ENCODE peak calls at places on chromosomes 3 and 15, in five cellular contexts. E is right cardiac atrium, D is psoas muscle, X is neuronal stem cell, Y is GM23338. S is an unnamed sample.

GRCh38 chr3:17631617-17632016 is 110.8 kb downstream of the TBC1D5 start:
- DNase-seq in Y (no peak), X (no peak), E (no peak), D (no peak), S (no peak)

GRCh38 chr3:160929595-160929994 is 173.6 kb downstream of the PPM1L start:
- DNase-seq in E (peak), Y (no peak), X (no peak), D (peak), S (no peak)

GRCh38 chr15:40776537-40777141 is 6.9 kb downstream of the C15orf62 start:
- DNase-seq in D (peak), X (no peak), E (no peak), Y (no peak), S (peak)

GRCh38 chr15:48486228-48486627 is 155.0 kb downstream of the DUT start:
- DNase-seq in D (no peak), E (no peak), X (no peak), Y (no peak), S (no peak)

GRCh38 chr15:66706840-66707239 is 4.8 kb downstream of the SMAD6 start:
- DNase-seq in Y (no peak), X (no peak), D (no peak), E (peak), S (no peak)

GRCh38 chr15:89149501-89150101 is 61.3 kb downstream of the ABHD2 start:
- DNase-seq in E (no peak), X (no peak), D (peak), Y (no peak), S (peak)

GRCh38 chr3:5092018-5092417 is 30.1 kb upstream of the ARL8B start:
- DNase-seq in Y (no peak), X (no peak), E (no peak), D (no peak), S (no peak)

GRCh38 chr3:167710552-167710951 is 24.1 kb downstream of the PDCD10 start:
- DNase-seq in Y (no peak), D (no peak), E (no peak), X (no peak), S (no peak)

GRCh38 chr3:137409584-137409983 is 354.5 kb upstream of the SOX14 start:
- DNase-seq in E (no peak), Y (peak), X (no peak), D (no peak), S (no peak)

GRCh38 chr3:193884011-193884410 is 251.9 kb upstream of the HES1 start:
- DNase-seq in E (no peak), Y (no peak), D (no peak), X (no peak), S (no peak)

GRCh38 chr3:129228891-129229585 is 20.4 kb upstream of the COPG1 start:
- DNase-seq in Y (peak), X (no peak), E (no peak), D (no peak), S (no peak)

GRCh38 chr3:112519424-112520001 is 20.2 kb upstream of the BTLA start:
- DNase-seq in E (no peak), X (peak), Y (peak), D (no peak), S (no peak)

GRCh38 chr3:156142649-156143048 is 22.3 kb downstream of the KCNAB1 start:
- DNase-seq in D (no peak), E (no peak), Y (no peak), X (no peak), S (no peak)

GRCh38 chr3:139564290-139564861 is 24.8 kb upstream of the RBP1 start:
- DNase-seq in Y (peak), E (no peak), X (no peak), D (no peak), S (no peak)

GRCh38 chr3:11544413-11545181 is 99.1 kb downstream of the VGLL4 start:
- DNase-seq in E (peak), X (no peak), D (no peak), Y (no peak), S (peak)

GRCh38 chr15:55007561-55007960 is 189.2 kb downstream of the RSL24D1 start:
- DNase-seq in D (no peak), Y (no peak), E (peak), X (no peak), S (no peak)

GRCh38 chr3:41274944-41275668 is 75.8 kb downstream of the CTNNB1 start:
- DNase-seq in E (no peak), X (no peak), Y (no peak), D (no peak), S (no peak)

GRCh38 chr3:133885241-133885711 is 10.4 kb downstream of the RAB6B start:
- DNase-seq in E (no peak), D (no peak), Y (no peak), X (no peak), S (no peak)

GRCh38 chr15:92394327-92395175 is 870 bp downstream of the ST8SIA2 start:
- DNase-seq in X (peak), E (no peak), D (no peak), Y (peak), S (no peak)

GRCh38 chr3:23992051-23992628 is 47.1 kb downstream of the NR1D2 start:
- DNase-seq in Y (peak), X (no peak), D (no peak), E (no peak), S (no peak)

GRCh38 chr3:148006508-148006907 is 597.3 kb downstream of the ZIC1 start:
- DNase-seq in Y (peak), D (no peak), X (no peak), E (no peak), S (no peak)

GRCh38 chr15:65612616-65612946 is 1.6 kb upstream of the INTS14 start:
- DNase-seq in Y (no peak), D (no peak), E (no peak), X (no peak), S (no peak)

DNA sequence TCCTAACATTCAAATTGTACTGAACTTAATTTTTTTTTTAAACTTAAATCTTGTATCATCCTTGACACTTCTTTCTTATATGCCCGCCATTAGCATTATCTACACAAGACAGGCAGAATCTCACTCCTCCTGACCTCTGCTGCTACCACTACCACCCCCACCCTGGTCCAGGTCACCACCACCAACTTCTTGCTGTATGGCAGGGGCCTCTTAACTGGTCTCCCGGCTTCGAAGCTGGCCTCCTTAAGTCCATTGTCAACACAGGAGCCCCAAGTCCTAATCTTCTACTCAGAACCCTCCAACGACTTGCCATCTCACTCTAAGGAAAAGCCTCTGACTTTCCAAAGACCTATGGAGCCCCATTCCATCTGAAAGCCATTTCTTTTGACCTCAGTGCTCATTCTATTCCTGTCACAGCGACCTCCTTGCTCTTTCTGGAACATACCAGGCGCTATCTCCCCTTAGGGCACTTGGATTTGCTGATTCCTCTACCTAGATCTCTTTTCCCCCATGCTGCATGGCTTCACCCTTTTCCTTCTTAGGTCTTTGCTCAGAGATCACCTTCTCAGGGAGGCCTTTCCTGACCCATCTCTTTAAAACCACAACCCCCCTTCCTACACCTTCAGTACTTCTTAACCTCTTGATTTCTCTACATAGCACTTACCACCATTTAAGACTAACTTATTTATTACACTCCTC is 2.6 kb downstream of the PRC1 start:
- DNase-seq in X (no peak), E (no peak), Y (no peak), D (no peak), S (no peak)
- H3K27ac ChIP-seq in X (no peak), E (no peak), Y (no peak), D (no peak), S (no peak)

GRCh38 chr15:41827880-41828746 is at the start of gene JMJD7:
- DNase-seq in X (peak), Y (peak), E (peak), D (peak), S (peak)
- H3K27ac ChIP-seq in X (no peak), Y (no peak), E (peak), D (peak), S (peak)

DNA sequence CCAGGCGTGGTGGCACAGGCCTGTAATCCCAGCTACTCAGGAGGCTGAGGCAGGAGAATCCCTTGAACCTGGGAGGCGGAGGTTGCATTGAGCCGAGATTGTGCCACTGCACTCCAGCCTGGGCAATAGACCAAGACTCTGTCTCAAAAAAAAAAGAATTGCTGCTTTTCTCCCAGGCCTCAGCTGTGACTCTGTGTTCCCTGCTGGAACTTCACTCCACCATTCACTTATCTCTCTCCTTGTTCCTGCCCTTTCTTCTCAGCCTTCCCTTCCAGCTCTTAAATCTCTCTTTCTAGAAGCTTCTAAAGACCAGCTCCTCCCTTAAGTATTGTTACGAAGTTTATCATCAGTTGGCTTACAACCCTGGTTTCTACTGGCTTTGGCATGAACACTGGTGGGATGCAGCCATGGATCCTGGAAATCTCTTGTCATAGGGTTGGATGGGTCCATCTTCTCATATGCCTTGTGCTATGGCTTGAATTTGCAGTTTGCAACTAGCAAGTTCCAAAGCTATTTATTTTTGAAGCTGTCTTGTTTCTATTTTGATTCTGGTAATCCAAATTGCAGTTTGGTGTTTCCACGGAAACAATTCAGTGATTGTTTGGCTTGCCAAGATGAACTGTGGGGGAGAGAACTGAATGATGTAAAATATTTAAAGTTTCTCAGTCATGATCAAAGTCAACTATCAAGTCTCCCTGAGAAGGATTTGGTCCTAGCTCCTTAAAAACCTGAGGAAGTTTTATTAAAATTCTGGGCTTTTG is 10.4 kb downstream of the C3orf62 start:
- DNase-seq in E (no peak), Y (no peak), X (no peak), D (no peak), S (no peak)
- H3K27ac ChIP-seq in E (peak), Y (no peak), X (no peak), D (no peak), S (no peak)

DNA sequence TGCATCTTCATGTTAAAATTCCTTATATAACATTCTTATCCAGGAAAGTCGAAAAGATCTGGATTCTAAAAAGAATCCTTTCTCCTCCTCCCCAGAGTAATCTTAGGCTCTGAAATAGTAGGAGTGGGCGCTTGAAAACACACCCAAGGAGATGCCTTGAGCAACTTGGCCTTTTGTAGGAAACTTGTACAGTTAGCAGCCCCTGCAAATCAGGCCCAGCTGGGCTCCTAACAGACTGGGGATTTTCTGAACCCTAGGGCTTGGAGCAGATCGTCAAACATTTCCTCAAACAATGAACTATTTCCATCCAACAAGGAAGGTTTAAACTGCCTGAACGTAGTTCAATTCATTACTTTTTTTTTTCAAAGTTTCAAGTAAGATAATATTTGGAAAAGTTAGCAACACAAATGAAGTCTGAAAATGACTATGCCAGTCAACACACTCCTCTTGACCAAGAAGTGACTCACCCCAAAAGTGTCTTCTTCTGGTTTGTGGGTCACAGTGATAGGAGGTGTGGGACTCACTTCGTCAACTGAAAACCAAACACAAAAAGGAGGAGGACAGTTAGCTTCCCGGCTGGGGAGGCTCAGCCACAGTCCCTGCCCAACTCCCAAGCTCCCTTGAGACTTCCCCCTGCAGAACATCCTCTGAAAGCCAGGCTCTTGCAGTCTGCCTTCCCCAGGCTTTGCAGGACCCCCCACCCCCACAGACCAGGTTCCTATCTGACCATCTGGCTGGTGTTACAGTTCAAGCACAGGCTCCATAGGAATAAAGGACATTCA is 129.7 kb downstream of the NTRK3 start:
- DNase-seq in D (no peak), X (no peak), E (peak), Y (no peak), S (no peak)
- H3K27ac ChIP-seq in D (no peak), X (no peak), E (no peak), Y (no peak), S (no peak)

GRCh38 chr15:78361956-78362506 is 21.9 kb downstream of the CRABP1 start:
- DNase-seq in X (no peak), E (no peak), D (no peak), Y (no peak), S (no peak)

GRCh38 chr15:78366342-78366741 is 26.2 kb downstream of the CRABP1 start:
- DNase-seq in Y (no peak), X (no peak), D (no peak), E (peak), S (no peak)

GRCh38 chr15:78362716-78363426 is 22.7 kb downstream of the CRABP1 start:
- DNase-seq in D (no peak), Y (no peak), X (no peak), E (peak), S (no peak)

GRCh38 chr15:78365931-78366330 is 25.8 kb downstream of the CRABP1 start:
- DNase-seq in D (no peak), Y (no peak), E (peak), X (no peak), S (no peak)

GRCh38 chr15:78364233-78364632 is 24.1 kb downstream of the CRABP1 start:
- DNase-seq in Y (no peak), D (no peak), E (peak), X (no peak), S (no peak)
- H3K27ac ChIP-seq in Y (no peak), D (no peak), E (no peak), X (no peak), S (no peak)

S was measured in RWPE2.